ENCODE peak calls at places on chromosomes 6 and 20, in four cellular contexts. I, V, F and Z are unnamed samples. For H3K4me1, the result is how much of the 10 kb centered on the place peaks cover.

GRCh38 chr6:158312165-158312564 is at the start of gene TULP4:
- DNase-seq in F (no peak), V (no peak), I (no peak), Z (no peak)

GRCh38 chr6:64713175-64713574 is 993.9 kb downstream of the EYS start:
- DNase-seq in I (no peak), V (no peak), F (no peak), Z (no peak)

GRCh38 chr6:109762769-109763450 is 71.8 kb downstream of the FIG4 start:
- DNase-seq in I (no peak), F (no peak), V (no peak), Z (no peak)

GRCh38 chr20:44097521-44098255 is 89.3 kb downstream of the JPH2 start:
- DNase-seq in I (no peak), V (no peak), F (no peak), Z (no peak)

GRCh38 chr6:111997078-111997862 is 56.6 kb upstream of the CCN6 start:
- DNase-seq in I (peak), V (peak), F (peak), Z (peak)

GRCh38 chr6:21918081-21918480 is 324.5 kb downstream of the SOX4 start:
- DNase-seq in F (no peak), I (no peak), V (no peak), Z (no peak)

GRCh38 chr20:25288291-25289181 is 40.7 kb downstream of the PYGB start:
- DNase-seq in V (peak), F (no peak), I (no peak), Z (no peak)

GRCh38 chr6:49522710-49523593 is 23.2 kb downstream of the GLYATL3 start:
- DNase-seq in I (no peak), F (no peak), V (no peak), Z (no peak)

GRCh38 chr6:30441171-30441570 is 48.1 kb upstream of the HLA-E start:
- DNase-seq in V (no peak), F (no peak), I (no peak), Z (no peak)

GRCh38 chr6:105587349-105588115 is 184.7 kb upstream of the PREP start:
- DNase-seq in F (no peak), V (no peak), I (no peak), Z (no peak)

GRCh38 chr20:24640686-24641085 is 171.3 kb downstream of the SYNDIG1 start:
- DNase-seq in V (no peak), I (no peak), F (no peak), Z (no peak)

GRCh38 chr20:62286493-62287064 is 16.2 kb upstream of the ADRM1 start:
- DNase-seq in F (no peak), V (peak), I (no peak), Z (no peak)

GRCh38 chr6:169723200-169723909 is 945 bp downstream of the PHF10 start:
- DNase-seq in V (peak), I (peak), F (no peak), Z (peak)

GRCh38 chr6:41707565-41708200 is 27.7 kb downstream of the TFEB start:
- DNase-seq in V (no peak), I (no peak), F (no peak), Z (no peak)

GRCh38 chr20:57652865-57653545 is 32.8 kb upstream of the ZBP1 start:
- DNase-seq in F (no peak), V (no peak), I (no peak), Z (no peak)

GRCh38 chr20:36754656-36755222 is 8.8 kb upstream of the NDRG3 start:
- DNase-seq in I (peak), F (no peak), V (peak), Z (no peak)

GRCh38 chr6:29908710-29909109 is 33.6 kb upstream of the HLA-A start:
- DNase-seq in V (no peak), F (no peak), I (peak), Z (no peak)

DNA sequence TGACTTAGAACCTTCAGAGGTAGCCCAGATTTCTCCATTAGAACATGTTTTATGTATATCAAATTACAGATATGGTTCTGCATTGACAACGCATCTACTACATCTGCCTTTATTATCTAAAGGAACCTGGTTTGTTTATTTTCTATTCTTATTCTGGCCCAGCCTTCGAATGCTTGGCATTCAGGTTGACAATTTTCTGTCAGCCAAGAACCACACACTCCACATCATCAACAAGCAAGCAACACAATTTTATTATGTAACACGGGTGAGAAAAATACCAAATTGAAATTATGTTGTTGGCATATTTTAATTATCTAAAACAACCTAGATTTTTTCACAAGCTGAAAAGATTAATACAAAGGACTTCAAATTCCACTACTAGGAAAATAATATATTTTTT is 14.6 kb downstream of the MAP3K5 start:
- DNase-seq in F (no peak), V (no peak), I (no peak), Z (no peak)
- H3K4me1 ChIP-seq in F (under half), V (under half), I (under half), Z (half or more)

DNA sequence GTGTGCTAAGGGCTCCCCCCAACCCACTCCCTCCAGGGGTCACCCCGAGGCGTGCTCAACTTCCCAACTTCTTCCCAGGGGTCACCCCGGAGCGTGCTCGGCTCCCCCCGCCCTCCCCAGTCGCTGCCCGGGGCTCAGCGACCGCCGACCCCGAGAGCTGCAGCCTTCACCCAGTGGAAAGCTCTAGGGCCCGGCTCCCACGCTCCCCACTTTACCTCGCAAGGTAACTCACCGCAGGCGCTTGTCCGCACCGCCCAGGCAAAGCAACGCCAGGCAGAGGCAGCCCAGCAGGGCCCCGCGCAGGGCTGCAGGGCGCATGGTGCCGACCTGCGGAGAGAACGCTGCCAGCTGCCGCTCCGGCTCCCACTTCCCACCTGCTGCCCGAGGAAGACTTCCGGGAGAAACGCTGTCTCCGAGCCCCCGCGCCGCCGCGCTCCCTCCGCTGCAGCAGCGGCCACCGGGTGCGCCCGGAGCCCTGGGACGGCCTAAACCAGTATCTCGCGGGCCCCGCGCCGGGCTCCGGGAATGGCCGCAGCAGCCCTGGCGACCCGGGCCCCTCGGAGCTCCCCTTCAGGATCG is 396 bp downstream of the RNASET2 start:
- DNase-seq in V (no peak), I (no peak), F (no peak), Z (no peak)
- H3K4me1 ChIP-seq in V (under half), I (under half), F (under half), Z (under half)

DNA sequence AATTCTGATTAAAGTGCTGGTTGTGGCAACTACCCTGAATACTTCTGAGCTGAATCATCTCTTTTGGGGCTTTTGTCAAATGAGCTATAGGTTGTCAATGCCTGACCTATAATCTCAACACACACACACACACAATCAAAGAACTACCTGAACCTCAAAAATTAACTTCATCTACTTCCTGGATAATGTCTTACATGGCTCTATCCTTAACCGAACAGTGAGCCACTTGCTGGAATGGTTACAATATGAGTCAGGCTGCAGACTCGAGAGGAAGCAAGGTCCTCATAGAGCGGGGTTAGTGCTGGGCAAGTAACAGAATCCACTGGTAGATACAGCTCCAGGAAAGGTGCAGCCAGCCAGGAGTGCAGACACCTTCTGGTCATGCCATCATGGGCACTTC is 70.6 kb upstream of the DST start:
- DNase-seq in V (no peak), I (peak), F (no peak), Z (peak)
- H3K4me1 ChIP-seq in V (under half), I (under half), F (under half), Z (under half)

GRCh38 chr6:44065443-44066115 is 61.7 kb downstream of the MRPL14 start:
- DNase-seq in V (no peak), F (no peak), I (no peak), Z (no peak)

GRCh38 chr6:44067073-44067759 is 60.0 kb downstream of the MRPL14 start:
- DNase-seq in I (no peak), F (no peak), V (no peak), Z (no peak)

GRCh38 chr6:44067760-44068139 is 59.5 kb downstream of the MRPL14 start:
- DNase-seq in I (no peak), V (no peak), F (no peak), Z (no peak)

GRCh38 chr6:44071670-44072451 is 55.4 kb downstream of the MRPL14 start:
- DNase-seq in I (no peak), V (no peak), F (no peak), Z (no peak)

GRCh38 chr6:44068607-44069296 is 58.5 kb downstream of the MRPL14 start:
- DNase-seq in V (no peak), F (no peak), I (peak), Z (no peak)
- H3K4me1 ChIP-seq in V (under half), F (under half), I (under half), Z (under half)

GRCh38 chr6:150753404-150754184 is 111.9 kb upstream of the MTHFD1L start:
- DNase-seq in F (peak), I (peak), V (no peak), Z (no peak)
- H3K4me1 ChIP-seq in F (under half), I (under half), V (under half), Z (under half)

DNA sequence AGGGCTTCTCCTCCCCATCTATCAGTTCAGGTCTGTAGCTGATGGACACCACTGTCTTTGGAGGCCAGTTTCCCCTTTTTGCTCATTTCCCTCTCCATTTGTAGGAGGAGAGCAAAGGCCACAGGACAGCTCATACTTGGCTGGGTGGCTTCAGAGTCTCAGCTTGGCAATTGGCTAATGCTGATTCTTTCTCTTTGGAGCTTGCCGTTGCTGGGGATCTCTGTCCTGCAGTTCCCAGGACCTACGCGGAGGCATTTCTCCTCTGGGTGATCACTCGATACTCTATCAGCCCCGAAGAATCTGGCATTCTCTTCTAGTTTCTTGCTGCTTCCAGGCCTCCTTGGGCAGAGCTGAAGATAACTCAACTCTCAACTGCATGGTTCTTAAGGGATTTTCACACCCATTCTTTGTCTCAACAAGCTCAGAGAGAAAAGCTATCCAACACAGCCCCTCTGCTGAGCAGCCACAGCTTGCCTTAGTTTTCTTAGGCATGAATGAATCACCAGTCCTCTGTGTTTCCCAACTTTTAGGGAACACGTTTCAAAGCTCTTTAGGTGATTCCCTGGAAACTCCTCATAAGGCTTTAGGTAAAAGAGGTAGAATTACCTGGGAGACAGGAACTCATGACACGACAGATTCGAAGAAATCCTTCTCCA is 19.2 kb upstream of the SSR1 start:
- DNase-seq in V (no peak), I (peak), F (no peak), Z (no peak)
- H3K4me1 ChIP-seq in V (under half), I (under half), F (under half), Z (under half)